ENCODE peak calls at places on chromosomes 13 and 19, in five cellular contexts. T is H1, C is HS-5, K is T-cell, H is COR-L47. L is an unnamed sample.
A peak's percentile ranks its signal among the peaks of the same experiment; 100 is the strongest.

GRCh38 chr19:45952691-45953505 is 20.8 kb downstream of the NOVA2 start:
- DNase-seq in T (peak; percentile 96), C (no peak), K (no peak), H (peak; percentile 87), L (no peak)

GRCh38 chr13:25171517-25172302 is at the start of gene AMER2:
- DNase-seq in T (peak; percentile 64), C (no peak), K (no peak), H (peak; percentile 81), L (no peak)

GRCh38 chr13:33963134-33963533 is 145.2 kb downstream of the RFC3 start:
- DNase-seq in T (no peak), C (no peak), K (no peak), H (no peak), L (no peak)

GRCh38 chr13:79681069-79681468 is 200.1 kb downstream of the NDFIP2 start:
- DNase-seq in T (no peak), C (no peak), K (no peak), H (no peak), L (no peak)

GRCh38 chr19:33905937-33906577 is 109.4 kb downstream of the KCTD15 start:
- DNase-seq in T (peak; percentile 84), C (no peak), K (no peak), H (no peak), L (no peak)

GRCh38 chr19:22814124-22814523 is 18.0 kb upstream of the ZNF723 start:
- DNase-seq in T (no peak), C (no peak), K (no peak), H (no peak), L (no peak)

GRCh38 chr19:49631610-49632192 is 8.2 kb downstream of the RRAS start:
- DNase-seq in T (no peak), C (no peak), K (no peak), H (no peak), L (no peak)

GRCh38 chr13:30404207-30404606 is 18.1 kb upstream of the UBE2L5 start:
- DNase-seq in T (no peak), C (no peak), K (no peak), H (no peak), L (no peak)

L was measured in GF-D8.